ENCODE peak calls at places on chromosome 7, in nine cellular contexts. R, L, A, C, K, M, O, S and E are unnamed samples.

GRCh38 chr7:74236284-74236683 is 17.9 kb downstream of the RFC2 start:
- DNase-seq in A (peak; percentile 30), R (no peak), O (no peak), L (no peak), C (no peak), S (no peak), K (no peak), M (no peak), E (no peak)

GRCh38 chr7:12802070-12802469 is 114.6 kb downstream of the ARL4A start:
- DNase-seq in O (no peak), C (no peak), R (no peak), L (no peak), M (no peak), A (no peak), K (no peak), S (peak; percentile 56), E (peak; percentile 37)

GRCh38 chr7:151133266-151133985 is 34.1 kb downstream of the GBX1 start:
- DNase-seq in L (no peak), R (no peak), C (no peak), A (no peak), S (no peak), O (no peak), K (no peak), M (no peak), E (no peak)

GRCh38 chr7:51647486-51647885 is 330.9 kb upstream of the COBL start:
- DNase-seq in L (no peak), C (no peak), S (no peak), M (no peak), R (no peak), K (no peak), A (no peak), O (no peak), E (no peak)

GRCh38 chr7:108308913-108309312 is 147.3 kb downstream of the NRCAM start:
- DNase-seq in K (no peak), L (no peak), O (no peak), S (no peak), A (no peak), M (peak; percentile 73), C (no peak), R (no peak), E (peak; percentile 60)

GRCh38 chr7:36287371-36288241 is 102.1 kb upstream of the ANLN start:
- DNase-seq in K (no peak), M (no peak), A (peak; percentile 54), L (peak; percentile 78), R (no peak), O (no peak), S (peak; percentile 98), C (no peak), E (no peak)

GRCh38 chr7:22093003-22093402 is 147.3 kb upstream of the CDCA7L start:
- DNase-seq in S (no peak), R (no peak), C (no peak), A (no peak), O (no peak), M (peak; percentile 10), K (no peak), L (no peak), E (peak; percentile 20)

GRCh38 chr7:70042533-70042932 is 444.3 kb downstream of the AUTS2 start:
- DNase-seq in O (no peak), A (peak; percentile 77), L (no peak), S (peak; percentile 54), R (no peak), C (no peak), K (no peak), M (no peak), E (no peak)

GRCh38 chr7:123024989-123025758 is 29.7 kb upstream of the TAS2R16 start:
- DNase-seq in L (no peak), R (no peak), A (no peak), K (no peak), S (no peak), M (peak; percentile 91), C (no peak), O (no peak), E (peak; percentile 98)

GRCh38 chr7:154905615-154906014 is 97.3 kb downstream of the PAXIP1 start:
- DNase-seq in A (no peak), R (no peak), C (no peak), O (no peak), M (no peak), L (no peak), S (no peak), K (no peak), E (no peak)

GRCh38 chr7:30142710-30143109 is 7.9 kb downstream of the MTURN start:
- DNase-seq in L (no peak), K (no peak), M (peak; percentile 44), R (peak; percentile 58), C (no peak), O (no peak), S (peak; percentile 86), A (no peak), E (peak; percentile 58)

GRCh38 chr7:25862993-25863726 is 288.8 kb upstream of the NFE2L3 start:
- DNase-seq in K (no peak), O (no peak), S (no peak), L (no peak), M (no peak), A (peak; percentile 27), R (no peak), C (no peak), E (no peak)

GRCh38 chr7:50826371-50827172 is 43.9 kb upstream of the GRB10 start:
- DNase-seq in K (no peak), A (peak; percentile 86), R (no peak), C (peak; percentile 59), M (peak; percentile 91), S (peak; percentile 92), L (no peak), O (no peak), E (peak; percentile 97)

GRCh38 chr7:28755255-28755654 is 202.9 kb downstream of the TRIL start:
- DNase-seq in O (no peak), C (no peak), M (peak; percentile 14), K (no peak), A (no peak), L (no peak), S (no peak), R (no peak), E (no peak)

GRCh38 chr7:114099337-114099736 is 180.5 kb upstream of the PPP1R3A start:
- DNase-seq in K (no peak), C (no peak), M (no peak), S (no peak), O (no peak), L (no peak), A (no peak), R (no peak), E (no peak)

GRCh38 chr7:32588657-32589056 is 93.4 kb downstream of the AVL9 start:
- DNase-seq in K (no peak), C (no peak), M (peak; percentile 73), O (no peak), L (no peak), S (no peak), A (peak; percentile 98), R (no peak), E (peak; percentile 85)

GRCh38 chr7:47383064-47383463 is 198.8 kb downstream of the TNS3 start:
- DNase-seq in L (peak; percentile 16), R (no peak), A (no peak), O (no peak), K (no peak), M (no peak), S (no peak), C (peak; percentile 50), E (no peak)

GRCh38 chr7:87506243-87507180 is 31.0 kb upstream of the ABCB4 start:
- DNase-seq in A (peak; percentile 38), L (no peak), S (peak; percentile 62), K (no peak), O (no peak), R (no peak), C (no peak), M (no peak), E (peak; percentile 39)

GRCh38 chr7:151101621-151102396 is 15.5 kb downstream of the AGAP3 start:
- DNase-seq in R (no peak), C (no peak), M (no peak), S (no peak), O (no peak), L (no peak), A (no peak), K (peak; percentile 6), E (no peak)

GRCh38 chr7:42128703-42129102 is 108.3 kb downstream of the GLI3 start:
- DNase-seq in L (no peak), A (peak; percentile 44), M (no peak), R (no peak), O (no peak), C (no peak), S (peak; percentile 34), K (no peak), E (peak; percentile 31)